ENCODE peak calls at places on chromosomes 12 and 14, in five cellular contexts. X is ovary, M is HCT116, O is heart left ventricle, N is tibial nerve. D is an unnamed sample.

GRCh38 chr12:18932715-18933114 is 194.8 kb downstream of the CAPZA3 start:
- DNase-seq in X (no peak), M (no peak), O (no peak), N (no peak), D (no peak)

GRCh38 chr14:68794130-68794855 is 1.4 kb upstream of the ZFP36L1 start:
- DNase-seq in X (peak), M (no peak), O (peak), N (peak), D (peak)

GRCh38 chr12:27707216-27707615 is 3.4 kb upstream of the MRPS35 start:
- DNase-seq in X (no peak), M (no peak), O (no peak), N (no peak), D (no peak)

GRCh38 chr12:71636704-71637115 is 26.9 kb downstream of the ZFC3H1 start:
- DNase-seq in X (no peak), M (peak), O (no peak), N (no peak), D (no peak)

GRCh38 chr14:97977711-97978261 is 1180.6 kb downstream of the VRK1 start:
- DNase-seq in X (peak), M (no peak), O (peak), N (peak), D (peak)

GRCh38 chr14:54348923-54349615 is 47.7 kb upstream of the CDKN3 start:
- DNase-seq in X (peak), M (no peak), O (peak), N (no peak), D (no peak)

GRCh38 chr14:30005114-30005698 is 77.6 kb upstream of the PRKD1 start:
- DNase-seq in X (no peak), M (no peak), O (no peak), N (no peak), D (no peak)

GRCh38 chr14:99445916-99446315 is 34.7 kb downstream of the SETD3 start:
- DNase-seq in X (no peak), M (no peak), O (no peak), N (no peak), D (no peak)

GRCh38 chr12:8038659-8039114 is 6.2 kb downstream of the FOXJ2 start:
- DNase-seq in X (no peak), M (no peak), O (peak), N (no peak), D (peak)

GRCh38 chr14:35261774-35262173 is 30.4 kb upstream of the PSMA6 start:
- DNase-seq in X (no peak), M (no peak), O (no peak), N (no peak), D (no peak)
- TF ChIP-seq CTCF in X (no peak), M (no peak), O (peak), N (peak), D (no peak)

GRCh38 chr14:20680363-20680762 is 4.0 kb upstream of the RNASE4 start:
- DNase-seq in X (no peak), M (no peak), O (no peak), N (no peak), D (no peak)

GRCh38 chr14:20682435-20683124 is 1.8 kb upstream of the RNASE4 start:
- DNase-seq in X (peak), M (peak), O (peak), N (peak), D (peak)

GRCh38 chr14:20680843-20681347 is 3.5 kb upstream of the RNASE4 start:
- DNase-seq in X (no peak), M (no peak), O (peak), N (no peak), D (peak)

GRCh38 chr14:20682127-20682434 is 2.3 kb upstream of the RNASE4 start:
- DNase-seq in X (peak), M (no peak), O (no peak), N (no peak), D (no peak)

DNA sequence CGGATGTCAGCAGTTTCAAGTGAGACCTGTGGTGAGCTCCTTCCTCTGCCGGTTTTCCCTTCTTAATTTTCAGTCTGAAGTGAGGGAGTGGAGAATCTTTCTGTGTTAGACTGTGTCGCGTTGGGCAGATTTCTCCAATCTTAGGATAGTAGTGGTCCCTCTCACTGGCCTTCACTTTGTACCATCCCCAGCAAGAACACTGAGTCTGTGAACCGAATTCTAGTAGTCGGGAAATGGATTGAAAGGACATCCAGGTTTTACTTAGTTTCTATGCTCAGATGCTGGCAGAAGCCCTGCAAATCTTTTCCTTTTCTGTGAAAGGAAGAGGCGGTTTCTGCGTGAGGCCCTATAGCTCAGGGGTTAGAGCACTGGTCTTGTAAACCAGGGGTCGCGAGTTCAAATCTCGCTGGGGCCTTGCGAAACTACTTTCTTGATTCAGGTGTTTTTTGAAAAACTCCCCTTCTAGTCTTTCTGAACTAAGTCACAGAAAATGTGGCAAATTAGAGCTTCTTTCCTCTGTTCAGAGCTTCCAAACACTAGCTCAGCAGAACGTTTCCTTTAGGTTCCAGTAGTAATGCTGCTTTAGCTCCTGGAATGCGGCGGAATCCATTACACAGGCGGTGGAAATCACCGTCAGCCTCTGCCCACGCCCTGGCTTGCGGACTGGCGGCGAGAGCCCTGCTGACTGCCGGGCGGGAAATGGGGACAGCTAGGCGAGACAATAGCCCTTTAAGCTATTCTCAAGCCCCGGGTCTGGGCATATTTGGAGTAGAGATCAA is 2.8 kb upstream of the RNASE4 start:
- DNase-seq in X (peak), M (peak), O (peak), N (peak), D (peak)
- TF ChIP-seq POLR2A in X (no peak), M (peak), O (no peak), N (no peak), D (no peak)

GRCh38 chr14:39426605-39427004 is 5.6 kb downstream of the FBXO33 start:
- DNase-seq in X (no peak), M (no peak), O (no peak), N (no peak), D (no peak)
- TF ChIP-seq CTCF in X (no peak), M (no peak), O (peak), N (no peak), D (no peak)

DNA sequence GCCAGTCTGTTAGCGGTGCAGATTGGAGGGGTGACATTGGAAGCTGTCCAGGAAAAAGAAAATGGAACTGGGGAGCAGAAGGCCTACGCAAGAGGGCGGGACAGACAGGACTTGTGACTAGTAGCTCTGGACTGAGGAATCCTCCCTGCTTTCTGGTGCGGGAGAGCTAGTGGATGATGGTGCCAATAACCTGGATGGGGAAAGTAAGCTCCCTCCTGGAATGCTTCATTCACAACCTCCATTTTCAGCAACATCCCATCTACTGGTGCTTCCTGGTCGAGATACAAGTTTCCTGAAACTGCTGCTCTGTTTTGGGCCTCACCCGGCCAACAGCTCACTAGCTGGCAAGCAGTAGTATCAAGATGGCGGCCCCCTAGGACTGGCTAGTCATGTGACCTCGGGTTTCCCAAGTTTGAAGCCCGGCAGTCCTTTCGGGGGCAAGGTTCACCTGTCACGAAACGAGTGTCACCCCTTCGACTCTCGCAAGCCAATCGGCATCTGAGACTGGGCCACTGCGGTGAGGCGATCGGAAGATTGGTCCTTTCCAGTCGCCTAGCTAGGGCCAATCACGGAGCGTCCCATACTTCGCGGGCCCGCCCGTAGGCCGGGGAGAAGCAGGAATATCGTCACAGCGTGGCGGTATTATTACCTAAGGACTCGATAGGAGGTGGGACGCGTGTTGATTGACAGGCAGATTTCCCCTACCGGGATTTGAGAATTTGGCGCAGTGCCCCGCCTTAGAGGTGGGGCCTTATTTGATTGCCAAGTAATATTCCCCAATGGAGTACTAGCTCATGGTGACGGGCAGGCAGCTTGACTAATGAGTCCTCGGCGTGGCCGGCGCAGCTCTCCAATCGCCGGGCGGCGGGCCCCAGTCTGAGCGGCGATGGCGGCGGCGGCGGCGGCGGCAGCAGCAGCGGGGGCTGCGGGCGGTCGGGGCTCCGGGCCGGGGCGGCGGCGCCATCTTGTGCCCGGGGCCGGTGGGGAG is at the start of gene PABPN1:
- DNase-seq in X (peak), M (peak), O (peak), N (peak), D (peak)
- TF ChIP-seq POLR2A in X (peak), M (no peak), O (peak), N (peak), D (peak)